ENCODE peak calls at places on chromosomes 4 and X, in seven cellular contexts. O is hepatocyte, B is SK-N-SH, K is PC-3, Q is GM23248, I is neural progenitor cell, D is MM.1S. V is an unnamed sample.
A peak's percentile ranks its signal among the peaks of the same experiment; 100 is the strongest.

GRCh38 chr4:109691411-109691920 is 11.8 kb downstream of the CASP6 start:
- DNase-seq in O (no peak), B (no peak), K (no peak), Q (peak; percentile 23), I (no peak), D (no peak), V (no peak)

GRCh38 chr4:181896609-181897008 is 346.6 kb upstream of the TENM3 start:
- DNase-seq in O (peak; percentile 10), B (no peak), K (no peak), Q (no peak), I (peak; percentile 15), D (no peak), V (no peak)

GRCh38 chr4:155442267-155443105 is 65.7 kb upstream of the MAP9 start:
- DNase-seq in O (peak; percentile 83), B (peak; percentile 55), K (peak; percentile 90), Q (peak; percentile 70), I (peak; percentile 79), D (peak; percentile 57), V (peak; percentile 41)

GRCh38 chrX:15496809-15497208 is 3.7 kb upstream of the PIR start:
- DNase-seq in O (no peak), B (no peak), K (no peak), Q (peak; percentile 0), I (no peak), D (no peak), V (no peak)

GRCh38 chr4:84504821-84505220 is 5.7 kb upstream of the NKX6-1 start:
- DNase-seq in O (no peak), B (no peak), K (no peak), Q (no peak), I (no peak), D (no peak), V (no peak)

GRCh38 chr4:14152834-14153519 is 525.5 kb upstream of the BOD1L1 start:
- DNase-seq in O (no peak), B (no peak), K (no peak), Q (no peak), I (no peak), D (no peak), V (no peak)

GRCh38 chrX:51461053-51462050 is 35.0 kb downstream of the NUDT11 start:
- DNase-seq in O (peak; percentile 55), B (peak; percentile 25), K (peak; percentile 40), Q (peak; percentile 22), I (peak; percentile 45), D (peak; percentile 8), V (peak; percentile 47)

GRCh38 chrX:100447563-100448397 is 37.7 kb upstream of the PCDH19 start:
- DNase-seq in O (peak; percentile 50), B (peak; percentile 61), K (peak; percentile 56), Q (peak; percentile 36), I (peak; percentile 63), D (peak; percentile 39), V (peak; percentile 20)

GRCh38 chr4:88963817-88964216 is 93.2 kb downstream of the FAM13A start:
- DNase-seq in O (peak; percentile 15), B (no peak), K (peak; percentile 79), Q (peak; percentile 73), I (no peak), D (no peak), V (no peak)

GRCh38 chr4:125664091-125664767 is 349.5 kb downstream of the FAT4 start:
- DNase-seq in O (no peak), B (no peak), K (no peak), Q (no peak), I (peak; percentile 54), D (no peak), V (no peak)

GRCh38 chr4:158669310-158669709 is 2.4 kb downstream of the C4orf46 start:
- DNase-seq in O (no peak), B (no peak), K (no peak), Q (no peak), I (no peak), D (no peak), V (no peak)

GRCh38 chr4:158667651-158668198 is 4.0 kb downstream of the C4orf46 start:
- DNase-seq in O (peak; percentile 14), B (peak; percentile 74), K (peak; percentile 53), Q (peak; percentile 66), I (no peak), D (no peak), V (peak; percentile 31)

GRCh38 chr4:158666892-158667291 is 4.8 kb downstream of the C4orf46 start:
- DNase-seq in O (no peak), B (no peak), K (no peak), Q (no peak), I (no peak), D (no peak), V (no peak)

DNA sequence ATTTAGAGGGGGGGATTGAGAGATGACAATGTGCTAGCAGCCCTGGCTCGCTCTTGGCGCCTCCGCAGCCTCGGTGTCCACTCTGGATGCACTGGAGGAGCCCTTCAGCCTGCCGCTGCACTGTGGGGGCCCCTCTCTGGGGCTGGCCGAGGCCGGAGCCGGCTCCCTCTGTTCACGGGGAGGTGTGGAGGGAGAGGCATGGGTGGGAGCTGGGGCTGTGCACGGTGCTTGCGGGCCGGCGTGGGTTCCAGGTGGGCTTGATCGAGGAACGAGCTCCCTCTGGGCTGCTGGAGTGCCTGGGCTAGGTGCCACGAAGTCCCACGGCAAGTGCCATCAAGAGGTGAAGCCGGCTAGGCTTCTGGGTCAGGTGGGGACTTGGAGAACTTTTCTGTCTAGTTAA is 6.9 kb downstream of the C4orf46 start:
- DNase-seq in O (no peak), B (no peak), K (no peak), Q (no peak), I (no peak), D (no peak), V (no peak)
- H2AFZ ChIP-seq in O (no peak overlapping the region), B (no peak overlapping the region), K (no peak overlapping the region), Q (no peak overlapping the region), I (no peak overlapping the region), D (no peak overlapping the region), V (no peak overlapping the region)

GRCh38 chr4:107780665-107781064 is 44.1 kb upstream of the SGMS2 start:
- DNase-seq in O (no peak), B (no peak), K (no peak), Q (peak; percentile 2), I (peak; percentile 59), D (no peak), V (peak; percentile 87)
- TF ChIP-seq EZH2phosphoT487 in O (no peak), B (no peak), K (no peak), Q (no peak), I (no peak), D (no peak), V (no peak)

DNA sequence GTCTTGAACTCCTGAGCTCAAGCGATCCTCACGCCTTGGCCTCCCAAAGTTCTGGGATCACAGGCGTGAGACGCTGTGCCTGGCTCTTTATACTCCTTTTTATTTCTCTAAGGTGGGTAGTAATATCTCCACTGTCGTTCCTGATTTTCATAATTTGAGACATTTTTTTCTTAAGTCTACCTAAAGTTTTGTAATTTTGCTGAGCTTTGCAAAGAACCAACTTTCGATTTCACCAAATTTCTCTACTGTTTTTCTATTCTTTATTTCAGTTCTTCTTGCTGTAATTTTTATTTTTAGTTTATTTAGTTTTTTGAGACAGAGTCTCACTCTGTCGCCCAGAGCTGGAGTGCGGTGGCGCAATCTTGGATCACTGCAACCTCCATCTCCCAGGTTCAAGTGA is 70.4 kb upstream of the CITED1 start:
- DNase-seq in O (no peak), B (no peak), K (no peak), Q (no peak), I (no peak), D (no peak), V (no peak)
- H3K79me2 ChIP-seq in O (no peaks in the 10 kb centered on the region), B (no peaks in the 10 kb centered on the region), K (no peaks in the 10 kb centered on the region), Q (no peaks in the 10 kb centered on the region), I (no peaks in the 10 kb centered on the region), D (no peaks in the 10 kb centered on the region), V (no peaks in the 10 kb centered on the region)

GRCh38 chr4:1771555-1772305 is 21.4 kb upstream of the FGFR3 start:
- DNase-seq in O (no peak), B (no peak), K (no peak), Q (no peak), I (no peak), D (no peak), V (no peak)
- H2AFZ ChIP-seq in O (no peak overlapping the region), B (no peak overlapping the region), K (no peak overlapping the region), Q (no peak overlapping the region), I (no peak overlapping the region), D (no peak overlapping the region), V (no peak overlapping the region)

GRCh38 chr4:35315419-35315818 is 928.9 kb downstream of the ARAP2 start:
- DNase-seq in O (no peak), B (no peak), K (no peak), Q (no peak), I (no peak), D (no peak), V (no peak)
- TF ChIP-seq EZH2phosphoT487 in O (no peak), B (no peak), K (no peak), Q (no peak), I (no peak), D (no peak), V (no peak)

GRCh38 chrX:24017674-24018073 is 9.3 kb downstream of the KLHL15 start:
- DNase-seq in O (no peak), B (no peak), K (no peak), Q (no peak), I (no peak), D (no peak), V (no peak)

GRCh38 chrX:24014388-24015018 is 12.5 kb downstream of the KLHL15 start:
- DNase-seq in O (peak; percentile 13), B (no peak), K (no peak), Q (peak; percentile 12), I (no peak), D (no peak), V (no peak)

DNA sequence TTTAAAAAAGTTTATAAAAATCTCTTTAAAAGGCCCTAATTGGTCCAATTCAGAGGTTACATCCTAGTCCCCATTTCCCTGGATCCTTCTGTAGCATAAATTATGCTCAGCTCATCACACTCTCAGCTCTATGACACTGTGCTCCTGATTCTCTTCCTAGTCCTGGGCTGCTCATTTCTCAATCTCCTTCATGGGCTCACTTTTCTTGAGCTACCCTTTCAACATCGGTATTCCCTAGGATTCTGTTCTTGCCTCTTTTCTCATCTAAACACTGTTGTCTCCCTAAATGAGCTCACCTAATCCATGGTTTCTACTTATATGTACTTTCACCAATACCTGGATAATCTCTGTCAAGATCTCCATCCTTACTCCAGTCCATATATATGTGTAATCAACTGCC is 14.7 kb downstream of the KLHL15 start:
- DNase-seq in O (no peak), B (no peak), K (no peak), Q (no peak), I (no peak), D (no peak), V (no peak)
- H3K79me2 ChIP-seq in O (peaks cover 99% of the 10 kb centered on the region), B (peaks cover 86% of the 10 kb centered on the region), K (peaks cover 11% of the 10 kb centered on the region), Q (peaks cover 96% of the 10 kb centered on the region), I (peaks cover 98% of the 10 kb centered on the region), D (peaks cover 34% of the 10 kb centered on the region), V (peaks cover 80% of the 10 kb centered on the region)

DNA sequence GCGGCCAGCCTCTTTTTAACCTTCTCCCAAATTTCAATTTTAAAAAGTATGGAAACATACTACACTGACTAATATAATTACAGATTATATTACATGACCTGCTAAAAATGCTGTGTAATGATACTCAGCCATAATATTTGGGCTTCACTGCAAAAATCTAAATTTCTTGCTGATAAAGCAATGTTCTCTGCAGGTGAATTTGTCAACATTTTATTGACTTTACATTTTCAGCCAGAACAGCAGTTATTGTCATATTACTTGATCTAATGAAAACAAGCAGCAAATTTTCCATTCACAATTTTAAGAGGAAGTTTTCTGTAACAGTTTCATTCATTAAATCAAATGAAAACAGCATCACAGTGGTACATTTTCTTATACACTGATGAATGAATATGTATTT is 91.1 kb downstream of the FRYL start:
- DNase-seq in O (no peak), B (no peak), K (no peak), Q (no peak), I (no peak), D (no peak), V (no peak)
- H2AFZ ChIP-seq in O (no peak overlapping the region), B (no peak overlapping the region), K (no peak overlapping the region), Q (no peak overlapping the region), I (no peak overlapping the region), D (no peak overlapping the region), V (no peak overlapping the region)